ENCODE peak calls at places on chromosomes 5 and 9, in four cellular contexts. I, W, E and C are unnamed samples.

GRCh38 chr9:20297646-20298084 is 324.6 kb downstream of the MLLT3 start:
- DNase-seq in I (no peak), W (peak), E (peak), C (peak)

GRCh38 chr9:33164138-33164809 is 2.9 kb downstream of the B4GALT1 start:
- DNase-seq in I (no peak), W (no peak), E (no peak), C (no peak)

GRCh38 chr5:59189482-59189881 is 606.6 kb downstream of the RAB3C start:
- DNase-seq in I (no peak), W (peak), E (no peak), C (no peak)

GRCh38 chr5:7762267-7762666 is 88.7 kb downstream of the CFAP90 start:
- DNase-seq in I (no peak), W (no peak), E (no peak), C (no peak)

GRCh38 chr5:124732891-124733670 is 13.4 kb downstream of the ZNF608 start:
- DNase-seq in I (no peak), W (no peak), E (no peak), C (no peak)

GRCh38 chr5:93191426-93191825 is 389.6 kb downstream of the NR2F1-AS1 start:
- DNase-seq in I (no peak), W (no peak), E (no peak), C (peak)

GRCh38 chr5:177300971-177301370 is 2.5 kb downstream of the RAB24 start:
- DNase-seq in I (no peak), W (no peak), E (no peak), C (no peak)

GRCh38 chr5:106189121-106189809 is 1481.5 kb downstream of the EFNA5 start:
- DNase-seq in I (no peak), W (no peak), E (no peak), C (no peak)

GRCh38 chr9:115264333-115264732 is 146.4 kb upstream of the TNC start:
- DNase-seq in I (no peak), W (peak), E (no peak), C (peak)

GRCh38 chr5:155189981-155190380 is 176.4 kb downstream of the KIF4B start:
- DNase-seq in I (no peak), W (no peak), E (no peak), C (no peak)

GRCh38 chr5:107674655-107675054 is 3.9 kb upstream of the EFNA5 start:
- DNase-seq in I (no peak), W (peak), E (no peak), C (peak)

GRCh38 chr5:10501554-10502075 is 59.9 kb downstream of the ROPN1L start:
- DNase-seq in I (no peak), W (no peak), E (no peak), C (no peak)

GRCh38 chr5:170721681-170722080 is 61.8 kb upstream of the GABRP start:
- DNase-seq in I (no peak), W (no peak), E (no peak), C (no peak)

GRCh38 chr5:136066705-136067271 is 38.0 kb downstream of the TGFBI start:
- DNase-seq in I (no peak), W (peak), E (no peak), C (peak)

GRCh38 chr5:65674749-65675148 is 47.2 kb downstream of the SGTB start:
- DNase-seq in I (no peak), W (peak), E (no peak), C (peak)

GRCh38 chr5:6632324-6632930 is 417 bp downstream of the NSUN2 start:
- DNase-seq in I (no peak), W (peak), E (no peak), C (no peak)
- TF ChIP-seq CTCF in I (no peak), W (peak), E (peak), C (peak)

GRCh38 chr5:158942217-158942616 is 157.5 kb downstream of the EBF1 start:
- DNase-seq in I (no peak), W (no peak), E (no peak), C (peak)

GRCh38 chr5:158940977-158941376 is 158.7 kb downstream of the EBF1 start:
- DNase-seq in I (no peak), W (no peak), E (no peak), C (no peak)

GRCh38 chr5:158947831-158948230 is 151.9 kb downstream of the EBF1 start:
- DNase-seq in I (no peak), W (peak), E (no peak), C (peak)

GRCh38 chr5:158943057-158943456 is 156.7 kb downstream of the EBF1 start:
- DNase-seq in I (peak), W (peak), E (peak), C (peak)

DNA sequence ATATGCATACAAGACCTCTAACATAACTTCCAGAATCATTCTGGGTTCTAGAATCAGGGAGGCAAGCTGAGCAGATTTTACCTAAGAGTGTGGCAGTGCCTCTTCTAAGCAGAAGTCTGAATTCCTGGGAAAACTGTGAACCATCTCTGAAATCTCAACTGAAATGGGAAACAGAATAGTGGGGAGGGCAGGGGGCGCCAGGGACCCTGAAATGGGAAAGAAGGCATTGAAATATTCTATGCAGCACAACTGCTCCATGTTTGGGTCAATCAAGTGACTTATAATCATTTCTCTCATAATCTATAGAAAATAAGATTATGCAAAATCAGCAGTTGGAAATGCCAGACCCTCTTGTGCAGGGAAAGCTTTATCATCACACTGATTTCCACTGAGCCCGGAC is 156.1 kb downstream of the EBF1 start:
- DNase-seq in I (no peak), W (peak), E (no peak), C (no peak)
- TF ChIP-seq CTCF in I (no peak), W (no peak), E (no peak), C (no peak)

GRCh38 chr5:77369566-77369965 is 122.5 kb downstream of the WDR41 start:
- DNase-seq in I (no peak), W (no peak), E (no peak), C (no peak)

GRCh38 chr5:77360969-77361368 is 131.1 kb downstream of the WDR41 start:
- DNase-seq in I (no peak), W (no peak), E (no peak), C (no peak)

GRCh38 chr5:77368367-77368766 is 123.7 kb downstream of the WDR41 start:
- DNase-seq in I (no peak), W (no peak), E (no peak), C (no peak)

GRCh38 chr5:77367733-77368132 is 124.4 kb downstream of the WDR41 start:
- DNase-seq in I (no peak), W (peak), E (no peak), C (peak)

DNA sequence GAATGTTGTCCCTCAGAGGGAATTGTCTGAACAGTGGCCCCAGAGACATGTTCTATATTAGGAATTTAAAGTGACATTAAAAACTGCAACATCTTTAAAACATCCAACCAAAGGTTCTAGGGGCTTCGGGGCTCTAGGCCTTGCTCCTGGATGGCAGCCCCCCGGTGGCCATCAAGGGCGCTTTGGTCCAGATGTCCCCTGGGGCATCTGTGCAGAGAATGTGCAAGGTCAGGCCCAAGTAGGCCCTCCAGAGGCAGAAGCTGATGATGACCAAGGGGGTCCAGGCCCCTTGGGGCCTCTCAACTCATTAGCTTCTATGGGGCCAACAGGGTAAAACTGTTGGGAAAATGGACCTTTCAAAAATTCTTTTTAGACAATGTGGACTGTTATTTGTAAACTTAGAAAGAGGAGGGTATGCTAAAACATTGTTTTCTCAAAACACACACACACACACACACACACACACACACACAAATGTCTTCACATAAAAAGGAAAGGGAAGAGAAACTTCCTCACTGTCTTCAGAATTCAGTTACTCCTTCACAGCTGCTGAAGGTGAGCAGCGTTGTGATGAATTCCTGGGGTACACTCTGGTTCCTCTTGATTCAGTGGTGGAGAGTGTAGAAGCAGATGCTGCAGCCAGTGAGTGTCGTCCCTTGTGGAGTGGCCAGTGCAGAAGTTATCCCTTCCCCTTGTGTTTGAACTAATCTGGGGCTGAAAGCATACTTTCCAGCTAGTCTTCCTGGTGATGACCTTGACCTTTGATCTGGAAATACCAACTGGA is 125.2 kb downstream of the WDR41 start:
- DNase-seq in I (no peak), W (no peak), E (no peak), C (no peak)
- TF ChIP-seq CTCF in I (no peak), W (no peak), E (no peak), C (no peak)

DNA sequence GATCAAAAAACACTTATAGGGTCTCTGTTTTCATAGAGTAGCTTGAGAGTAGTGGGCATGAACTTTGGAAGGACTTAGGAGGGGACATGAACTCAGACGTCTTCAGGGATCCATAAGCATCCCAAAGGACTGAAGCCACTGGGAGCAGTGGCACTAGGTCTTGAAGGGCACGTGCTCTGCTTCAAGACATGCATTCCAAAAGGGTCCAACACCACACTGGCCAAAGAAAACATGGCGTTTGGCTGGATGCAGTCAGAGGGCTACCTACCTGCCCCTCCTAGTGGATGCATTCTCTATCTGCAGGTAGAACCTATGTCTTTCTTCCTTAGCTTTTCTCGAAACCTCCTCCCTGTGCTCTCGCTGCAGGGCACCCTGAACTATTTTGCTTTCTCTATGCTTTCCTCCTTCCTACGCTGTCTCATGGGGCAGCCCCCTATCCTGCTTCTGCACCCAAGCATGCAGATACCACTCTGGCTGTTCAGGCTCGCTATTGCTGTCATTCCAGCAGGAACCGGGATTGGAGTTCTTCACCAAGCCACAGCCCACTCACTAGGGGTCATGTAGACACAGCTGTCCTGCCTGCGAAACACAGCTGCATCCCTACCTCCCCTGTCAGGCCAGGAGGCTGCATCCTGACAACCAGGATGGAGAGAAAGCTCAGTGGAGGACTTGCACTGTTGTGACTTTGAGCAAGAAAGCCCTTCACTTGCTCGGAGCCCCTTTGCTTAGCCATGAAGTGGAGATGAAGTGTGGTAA is 11.9 kb downstream of the FAM240B start:
- DNase-seq in I (no peak), W (no peak), E (no peak), C (no peak)
- TF ChIP-seq CTCF in I (no peak), W (peak), E (peak), C (no peak)